ENCODE peak calls at places on chromosome 6, in four cellular contexts. A is CD8-positive, alpha-beta T cell; O is GM12865; Y is AG09319. W is an unnamed sample.

GRCh38 chr6:26420607-26421235 is 18.6 kb downstream of the BTN3A1 start:
- DNase-seq in Y (no peak), O (peak), A (no peak), W (no peak)

GRCh38 chr6:17473554-17473953 is 80.2 kb downstream of the CAP2 start:
- DNase-seq in Y (no peak), A (no peak), O (no peak), W (no peak)

GRCh38 chr6:32166411-32167061 is 2.1 kb downstream of the EGFL8 start:
- DNase-seq in O (no peak), Y (no peak), A (no peak), W (no peak)

GRCh38 chr6:34468378-34468892 is 2.6 kb downstream of the PACSIN1 start:
- DNase-seq in A (no peak), Y (no peak), O (peak), W (no peak)

GRCh38 chr6:31541059-31541657 is 645 bp downstream of the DDX39B start:
- DNase-seq in A (peak), O (peak), Y (peak), W (peak)

GRCh38 chr6:169253745-169254238 is at the start of gene THBS2:
- DNase-seq in Y (peak), O (no peak), A (no peak), W (no peak)

GRCh38 chr6:3876131-3876530 is 27.0 kb downstream of the FAM50B start:
- DNase-seq in A (no peak), Y (no peak), O (no peak), W (no peak)

GRCh38 chr6:138817799-138818198 is 21.9 kb downstream of the ECT2L start:
- DNase-seq in O (peak), Y (peak), A (no peak), W (no peak)

GRCh38 chr6:104629826-104630225 is 229.9 kb downstream of the HACE1 start:
- DNase-seq in O (no peak), A (no peak), Y (no peak), W (no peak)

GRCh38 chr6:40710626-40711354 is 123.6 kb upstream of the LRFN2 start:
- DNase-seq in A (no peak), O (peak), Y (no peak), W (no peak)

GRCh38 chr6:52293067-52293466 is 8.5 kb upstream of the MCM3 start:
- DNase-seq in A (no peak), Y (no peak), O (no peak), W (no peak)

GRCh38 chr6:110708295-110708965 is 106.8 kb downstream of the CDK19 start:
- DNase-seq in A (no peak), Y (no peak), O (no peak), W (no peak)

GRCh38 chr6:79544939-79545450 is 7.8 kb upstream of the LCA5 start:
- DNase-seq in O (peak), A (no peak), Y (peak), W (no peak)

GRCh38 chr6:116136933-116137340 is 11.0 kb upstream of the COL10A1 start:
- DNase-seq in O (peak), Y (no peak), A (no peak), W (no peak)

GRCh38 chr6:43773050-43773956 is 3.3 kb downstream of the VEGFA start:
- DNase-seq in O (peak), Y (peak), A (no peak), W (peak)

GRCh38 chr6:20058912-20059311 is 153.4 kb downstream of the MBOAT1 start:
- DNase-seq in Y (no peak), O (no peak), A (no peak), W (no peak)

GRCh38 chr6:75170666-75171065 is 35.2 kb downstream of the COL12A1 start:
- DNase-seq in A (no peak), O (no peak), Y (no peak), W (no peak)

GRCh38 chr6:46914279-46914810 is 7.4 kb downstream of the ADGRF5 start:
- DNase-seq in Y (no peak), A (no peak), O (no peak), W (no peak)

GRCh38 chr6:161374971-161375873 is 101.4 kb upstream of the AGPAT4 start:
- DNase-seq in Y (no peak), O (peak), A (no peak), W (no peak)

GRCh38 chr6:20826378-20826777 is 292.1 kb downstream of the CDKAL1 start:
- DNase-seq in Y (peak), O (no peak), A (no peak), W (no peak)

GRCh38 chr6:21871831-21872230 is 278.3 kb downstream of the SOX4 start:
- DNase-seq in A (no peak), Y (no peak), O (no peak), W (no peak)

GRCh38 chr6:90297124-90297865 is 652 bp upstream of the BACH2 start:
- DNase-seq in Y (no peak), O (no peak), A (no peak), W (no peak)

GRCh38 chr6:16543491-16543890 is 217.8 kb downstream of the ATXN1 start:
- DNase-seq in A (no peak), Y (peak), O (no peak), W (no peak)

GRCh38 chr6:79731471-79731870 is 100.3 kb downstream of the SH3BGRL2 start:
- DNase-seq in A (no peak), O (no peak), Y (no peak), W (no peak)

GRCh38 chr6:74607468-74607867 is 598.4 kb downstream of the COL12A1 start:
- DNase-seq in A (no peak), Y (no peak), O (no peak), W (no peak)

GRCh38 chr6:26215200-26216014 is 128.2 kb downstream of the HFE start:
- DNase-seq in A (no peak), O (peak), Y (no peak), W (no peak)

GRCh38 chr6:76165471-76166221 is 93.2 kb upstream of the IMPG1 start:
- DNase-seq in O (no peak), Y (no peak), A (no peak), W (no peak)

GRCh38 chr6:26476893-26477292 is 19.1 kb downstream of the BTN2A1 start:
- DNase-seq in A (no peak), Y (no peak), O (no peak), W (no peak)

GRCh38 chr6:169921227-169921626 is 169.8 kb downstream of the ERMARD start:
- DNase-seq in O (no peak), Y (no peak), A (no peak), W (no peak)

GRCh38 chr6:34514593-34515472 is 41.3 kb downstream of the SPDEF start:
- DNase-seq in A (no peak), Y (no peak), O (no peak), W (no peak)

GRCh38 chr6:89655122-89655521 is 16.6 kb upstream of the LYRM2 start:
- DNase-seq in A (no peak), O (no peak), Y (no peak), W (no peak)

GRCh38 chr6:105794263-105794662 is 291.9 kb upstream of the PRDM1 start:
- DNase-seq in A (no peak), O (no peak), Y (no peak), W (no peak)

GRCh38 chr6:143953922-143954321 is 54.1 kb downstream of the PLAGL1 start:
- DNase-seq in A (no peak), O (no peak), Y (no peak), W (no peak)

GRCh38 chr6:139253656-139254055 is 38.1 kb downstream of the TXLNB start:
- DNase-seq in A (no peak), Y (no peak), O (no peak), W (no peak)

GRCh38 chr6:7615611-7616383 is 25.8 kb downstream of the SNRNP48 start:
- DNase-seq in Y (peak), O (peak), A (no peak), W (peak)

GRCh38 chr6:84150680-84151079 is 76.8 kb downstream of the CEP162 start:
- DNase-seq in O (peak), Y (peak), A (no peak), W (no peak)

GRCh38 chr6:139295906-139296305 is 4.1 kb upstream of the TXLNB start:
- DNase-seq in O (no peak), Y (no peak), A (no peak), W (no peak)

GRCh38 chr6:44735631-44735963 is 348.1 kb downstream of the CDC5L start:
- DNase-seq in Y (no peak), A (no peak), O (peak), W (no peak)